ENCODE peak calls at places on chromosomes 5 and 9, in six cellular contexts. J, N, Q, D, H and Z are unnamed samples.

GRCh38 chr5:154220625-154221024 is 30.1 kb downstream of the GALNT10 start:
- DNase-seq in J (no peak), N (no peak), Q (no peak), D (no peak), H (no peak), Z (no peak)

GRCh38 chr9:117034862-117035261 is 347.8 kb downstream of the TRIM32 start:
- DNase-seq in J (no peak), N (peak; percentile 74), Q (no peak), D (no peak), H (no peak), Z (no peak)

GRCh38 chr5:16234598-16234997 is 55.0 kb upstream of the MARCHF11 start:
- DNase-seq in J (no peak), N (no peak), Q (no peak), D (no peak), H (no peak), Z (no peak)

GRCh38 chr9:116644099-116644688 is 42.9 kb upstream of the TRIM32 start:
- DNase-seq in J (no peak), N (no peak), Q (no peak), D (no peak), H (no peak), Z (no peak)

GRCh38 chr5:110258460-110258859 is 468.0 kb downstream of the TMEM232 start:
- DNase-seq in J (no peak), N (no peak), Q (no peak), D (no peak), H (no peak), Z (no peak)

GRCh38 chr9:104429147-104429546 is 74.9 kb upstream of the OR13F1 start:
- DNase-seq in J (no peak), N (no peak), Q (no peak), D (no peak), H (no peak), Z (no peak)

GRCh38 chr9:4339357-4339756 is 39.5 kb upstream of the GLIS3 start:
- DNase-seq in J (peak; percentile 66), N (peak; percentile 78), Q (peak; percentile 23), D (peak; percentile 64), H (peak; percentile 52), Z (peak; percentile 24)

GRCh38 chr9:677461-678097 is 163.9 kb upstream of the DMRT1 start:
- DNase-seq in J (peak; percentile 54), N (no peak), Q (no peak), D (no peak), H (no peak), Z (no peak)

GRCh38 chr5:14917719-14918118 is 46.1 kb upstream of the ANKH start:
- DNase-seq in J (no peak), N (no peak), Q (no peak), D (peak; percentile 44), H (no peak), Z (no peak)

GRCh38 chr5:55226934-55227737 is at the start of gene MCIDAS:
- DNase-seq in J (no peak), N (peak; percentile 86), Q (peak; percentile 91), D (peak; percentile 77), H (no peak), Z (no peak)

GRCh38 chr9:88191451-88191850 is 53.2 kb upstream of the SPATA31C2 start:
- DNase-seq in J (no peak), N (no peak), Q (no peak), D (no peak), H (no peak), Z (no peak)

GRCh38 chr5:180027449-180028089 is 44.0 kb downstream of the RNF130 start:
- DNase-seq in J (no peak), N (no peak), Q (no peak), D (no peak), H (no peak), Z (no peak)

GRCh38 chr5:180803181-180804128 is 849 bp upstream of the MGAT1 start:
- DNase-seq in J (peak; percentile 48), N (no peak), Q (peak; percentile 69), D (peak; percentile 41), H (peak; percentile 85), Z (peak; percentile 88)

GRCh38 chr9:105862002-105862401 is 167.7 kb downstream of the TMEM38B start:
- DNase-seq in J (no peak), N (no peak), Q (no peak), D (no peak), H (no peak), Z (no peak)

GRCh38 chr9:76761448-76761847 is 2.8 kb upstream of the PCA3 start:
- DNase-seq in J (no peak), N (no peak), Q (no peak), D (no peak), H (no peak), Z (no peak)

GRCh38 chr5:172283020-172283861 is at the start of gene UBTD2:
- DNase-seq in J (peak; percentile 45), N (peak; percentile 88), Q (peak; percentile 84), D (peak; percentile 94), H (no peak), Z (peak; percentile 27)

GRCh38 chr5:154242964-154243376 is 52.4 kb downstream of the GALNT10 start:
- DNase-seq in J (no peak), N (no peak), Q (no peak), D (no peak), H (peak; percentile 56), Z (no peak)

GRCh38 chr5:80192507-80193241 is 63.2 kb downstream of the SERINC5 start:
- DNase-seq in J (peak; percentile 31), N (no peak), Q (no peak), D (no peak), H (no peak), Z (no peak)

GRCh38 chr5:119315516-119315949 is 40.3 kb upstream of the TNFAIP8 start:
- DNase-seq in J (peak; percentile 31), N (no peak), Q (peak; percentile 77), D (peak; percentile 38), H (peak; percentile 69), Z (no peak)

GRCh38 chr9:81666123-81666522 is 23.2 kb downstream of the TLE1 start:
- DNase-seq in J (no peak), N (no peak), Q (no peak), D (no peak), H (no peak), Z (no peak)

GRCh38 chr5:10331341-10331796 is 22.1 kb upstream of the MARCHF6 start:
- DNase-seq in J (peak; percentile 89), N (no peak), Q (no peak), D (no peak), H (no peak), Z (no peak)

GRCh38 chr5:10332301-10332700 is 21.2 kb upstream of the MARCHF6 start:
- DNase-seq in J (no peak), N (no peak), Q (no peak), D (no peak), H (no peak), Z (no peak)

GRCh38 chr5:10334830-10335229 is 18.7 kb upstream of the MARCHF6 start:
- DNase-seq in J (no peak), N (peak; percentile 27), Q (no peak), D (no peak), H (no peak), Z (peak; percentile 53)

GRCh38 chr5:10335711-10336470 is 17.6 kb upstream of the MARCHF6 start:
- DNase-seq in J (peak; percentile 28), N (peak; percentile 28), Q (no peak), D (no peak), H (no peak), Z (peak; percentile 43)

GRCh38 chr5:10333154-10334006 is 20.1 kb upstream of the MARCHF6 start:
- DNase-seq in J (no peak), N (peak; percentile 77), Q (no peak), D (peak; percentile 63), H (no peak), Z (no peak)
- TF ChIP-seq GABPA in J (no peak), N (no peak), Q (no peak), D (no peak), H (no peak), Z (no peak)

GRCh38 chr9:135512241-135512603 is 9.0 kb upstream of the LCN1 start:
- DNase-seq in J (no peak), N (no peak), Q (no peak), D (no peak), H (no peak), Z (no peak)
- TF ChIP-seq GABPA in J (no peak), N (no peak), Q (no peak), D (no peak), H (no peak), Z (no peak)

DNA sequence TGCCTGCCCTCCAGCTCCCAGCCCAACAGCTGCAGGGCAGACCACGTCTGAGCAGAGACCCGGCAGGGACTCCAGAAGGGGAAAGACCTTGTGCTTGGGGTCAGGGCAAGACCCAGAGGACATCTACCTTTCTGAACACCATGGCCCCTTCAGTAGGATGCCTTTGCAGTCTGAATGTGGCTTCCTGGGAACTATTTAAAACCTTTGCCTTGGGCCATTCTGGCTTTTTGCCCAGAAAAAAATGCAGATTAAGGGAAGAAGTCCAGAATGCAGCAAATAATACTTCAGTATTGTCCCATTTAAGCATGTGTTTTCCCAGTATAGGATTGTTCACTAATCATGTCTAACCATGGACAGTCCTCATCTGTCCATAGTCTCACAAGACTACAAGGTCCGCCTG is 67.5 kb upstream of the ERCC6L2 start:
- DNase-seq in J (no peak), N (no peak), Q (no peak), D (no peak), H (no peak), Z (no peak)
- TF ChIP-seq GABPA in J (no peak), N (no peak), Q (no peak), D (no peak), H (no peak), Z (no peak)

GRCh38 chr5:83549681-83550080 is 78.1 kb downstream of the VCAN start:
- DNase-seq in J (no peak), N (no peak), Q (no peak), D (no peak), H (no peak), Z (no peak)

GRCh38 chr5:83552275-83552674 is 80.7 kb downstream of the VCAN start:
- DNase-seq in J (no peak), N (no peak), Q (no peak), D (no peak), H (no peak), Z (no peak)

GRCh38 chr5:83553000-83553486 is 81.5 kb downstream of the VCAN start:
- DNase-seq in J (no peak), N (no peak), Q (no peak), D (no peak), H (no peak), Z (no peak)

GRCh38 chr5:83554133-83554532 is 82.6 kb downstream of the VCAN start:
- DNase-seq in J (no peak), N (no peak), Q (no peak), D (no peak), H (no peak), Z (no peak)

DNA sequence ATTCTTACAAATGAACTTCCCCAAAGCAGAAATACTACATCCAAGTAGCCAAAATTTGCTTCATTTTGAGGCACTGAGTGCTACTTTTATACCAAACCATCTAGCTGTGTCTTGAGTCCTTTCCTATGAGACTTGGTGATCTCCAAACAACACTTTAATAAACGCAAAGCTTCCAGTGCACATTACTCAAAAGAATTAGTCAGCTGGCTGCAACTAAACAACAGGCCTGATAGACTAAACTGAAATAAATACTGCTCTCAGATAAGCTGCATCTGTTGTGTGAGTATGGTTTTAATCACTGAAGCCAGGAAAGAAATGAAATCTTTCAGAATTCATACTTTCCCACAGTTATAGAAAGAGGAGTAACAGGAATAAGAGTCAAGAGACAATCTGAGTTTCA is 80.3 kb downstream of the VCAN start:
- DNase-seq in J (no peak), N (no peak), Q (no peak), D (no peak), H (no peak), Z (no peak)
- TF ChIP-seq GABPA in J (no peak), N (no peak), Q (no peak), D (no peak), H (no peak), Z (no peak)